ENCODE peak calls at places on chromosomes 1 and 21, in five cellular contexts. M is H1, B is transverse colon, D is K562, S is tibial nerve. Y is an unnamed sample.

GRCh38 chr1:47477595-47478080 is 39.8 kb downstream of the FOXD2 start:
- DNase-seq in M (no peak), B (peak), D (no peak), S (no peak), Y (no peak)

GRCh38 chr1:209398330-209398991 is 185.1 kb upstream of the CAMK1G start:
- DNase-seq in M (no peak), B (peak), D (no peak), S (no peak), Y (no peak)

GRCh38 chr1:2258996-2259395 is 30.9 kb downstream of the SKI start:
- DNase-seq in M (no peak), B (no peak), D (no peak), S (no peak), Y (no peak)

GRCh38 chr1:240508201-240508600 is 103.8 kb downstream of the GREM2 start:
- DNase-seq in M (no peak), B (no peak), D (no peak), S (no peak), Y (no peak)

GRCh38 chr21:38938343-38938742 is 132.6 kb downstream of the ETS2 start:
- DNase-seq in M (no peak), B (no peak), D (no peak), S (no peak), Y (no peak)

GRCh38 chr1:210321552-210321951 is 7.2 kb upstream of the HHAT start:
- DNase-seq in M (no peak), B (no peak), D (no peak), S (no peak), Y (no peak)

GRCh38 chr1:1228187-1228586 is 3.6 kb downstream of the SDF4 start:
- DNase-seq in M (no peak), B (no peak), D (no peak), S (no peak), Y (no peak)

GRCh38 chr1:109370712-109371270 is 26.9 kb downstream of the SORT1 start:
- DNase-seq in M (no peak), B (no peak), D (no peak), S (peak), Y (no peak)

GRCh38 chr21:18970416-18970815 is 566.8 kb upstream of the TMPRSS15 start:
- DNase-seq in M (no peak), B (no peak), D (no peak), S (no peak), Y (no peak)

GRCh38 chr21:43814215-43815106 is 25.1 kb downstream of the RRP1 start:
- DNase-seq in M (no peak), B (no peak), D (no peak), S (no peak), Y (no peak)

GRCh38 chr1:239976130-239976968 is 115.3 kb upstream of the FMN2 start:
- DNase-seq in M (no peak), B (peak), D (peak), S (peak), Y (peak)

GRCh38 chr1:181038399-181038873 is 4.7 kb downstream of the MR1 start:
- DNase-seq in M (peak), B (peak), D (peak), S (peak), Y (no peak)

GRCh38 chr1:116878804-116879477 is 30.8 kb upstream of the PTGFRN start:
- DNase-seq in M (no peak), B (no peak), D (peak), S (no peak), Y (no peak)

GRCh38 chr1:206109718-206110117 is 7.5 kb downstream of the AVPR1B start:
- DNase-seq in M (no peak), B (no peak), D (no peak), S (no peak), Y (no peak)

GRCh38 chr1:206106328-206107167 is 10.6 kb downstream of the AVPR1B start:
- DNase-seq in M (peak), B (peak), D (peak), S (peak), Y (no peak)

GRCh38 chr1:206105612-206106011 is 11.6 kb downstream of the AVPR1B start:
- DNase-seq in M (no peak), B (no peak), D (no peak), S (no peak), Y (no peak)

GRCh38 chr1:206108635-206109034 is 8.6 kb downstream of the AVPR1B start:
- DNase-seq in M (no peak), B (no peak), D (no peak), S (no peak), Y (no peak)

DNA sequence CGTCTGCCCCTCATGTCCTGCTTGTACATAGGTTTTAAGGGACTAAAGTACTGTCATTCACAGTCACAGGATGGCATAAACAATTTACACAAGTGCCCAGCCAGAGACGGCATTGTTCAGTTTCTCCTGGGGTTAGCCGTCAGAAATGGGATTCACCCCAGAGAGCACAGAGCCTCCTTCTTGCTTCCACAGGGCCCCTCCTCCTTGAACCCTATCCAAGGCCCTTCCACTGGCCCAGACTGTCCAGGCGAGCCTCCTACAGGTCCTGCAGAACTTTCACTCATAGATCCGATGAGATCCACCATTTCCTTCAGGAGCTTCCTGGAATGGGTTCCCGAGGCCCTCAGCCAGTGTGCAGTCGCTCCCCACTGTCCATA is 10.0 kb downstream of the AVPR1B start:
- DNase-seq in M (no peak), B (no peak), D (no peak), S (no peak), Y (no peak)
- H3K4me3 ChIP-seq in M (no peak), B (no peak), D (no peak), S (no peak), Y (no peak)

GRCh38 chr21:17613242-17613676 is 558 bp upstream of the BTG3 start:
- DNase-seq in M (no peak), B (peak), D (no peak), S (peak), Y (no peak)
- TF ChIP-seq EP300 in M (no peak), B (no peak), D (no peak), S (no peak), Y (no peak)

GRCh38 chr1:228371741-228372182 is 34.9 kb downstream of the TRIM11 start:
- DNase-seq in M (no peak), B (no peak), D (no peak), S (no peak), Y (no peak)

GRCh38 chr1:228370439-228370940 is 36.1 kb downstream of the TRIM11 start:
- DNase-seq in M (no peak), B (no peak), D (no peak), S (no peak), Y (no peak)

GRCh38 chr1:228369608-228370438 is 36.8 kb downstream of the TRIM11 start:
- DNase-seq in M (no peak), B (no peak), D (no peak), S (no peak), Y (no peak)

GRCh38 chr1:228372183-228373003 is 34.2 kb downstream of the TRIM11 start:
- DNase-seq in M (no peak), B (peak), D (peak), S (no peak), Y (no peak)

GRCh38 chr1:228370941-228371740 is 35.5 kb downstream of the TRIM11 start:
- DNase-seq in M (no peak), B (no peak), D (no peak), S (no peak), Y (no peak)
- TF ChIP-seq CTCF in M (no peak), B (no peak), D (no peak), S (no peak), Y (no peak)

GRCh38 chr1:23615852-23616251 is 56.6 kb upstream of the ID3 start:
- DNase-seq in M (no peak), B (no peak), D (no peak), S (no peak), Y (no peak)

GRCh38 chr1:23614128-23614660 is 54.9 kb upstream of the ID3 start:
- DNase-seq in M (no peak), B (no peak), D (peak), S (no peak), Y (no peak)

GRCh38 chr1:23616292-23616822 is 57.1 kb upstream of the ID3 start:
- DNase-seq in M (no peak), B (no peak), D (peak), S (no peak), Y (no peak)

GRCh38 chr1:23617019-23617418 is 57.7 kb upstream of the ID3 start:
- DNase-seq in M (no peak), B (no peak), D (no peak), S (no peak), Y (no peak)

GRCh38 chr1:23615423-23615822 is 56.1 kb upstream of the ID3 start:
- DNase-seq in M (no peak), B (no peak), D (no peak), S (no peak), Y (no peak)
- H3K4me3 ChIP-seq in M (no peak), B (no peak), D (no peak), S (no peak), Y (no peak)

GRCh38 chr1:81920245-81920740 is 119.6 kb downstream of the ADGRL2 start:
- DNase-seq in M (peak), B (no peak), D (no peak), S (no peak), Y (no peak)
- TF ChIP-seq EP300 in M (no peak), B (no peak), D (no peak), S (no peak), Y (no peak)

GRCh38 chr1:20491866-20492265 is 5.9 kb upstream of the CAMK2N1 start:
- DNase-seq in M (no peak), B (no peak), D (no peak), S (no peak), Y (no peak)
- TF ChIP-seq CTCF in M (no peak), B (no peak), D (no peak), S (no peak), Y (no peak)